ENCODE peak calls at places on chromosomes 5 and 9, in four cellular contexts. One of them, this sample, is unnamed.

GRCh38 chr5:168409601-168410458 is 76.4 kb upstream of the RARS1 start:
- DNase-seq in activated CD8-positive, alpha-beta memory T cell treated with anti-CD3 and anti-CD28 coated beads for 24 hours: peak
- DNase-seq in activated naive CD8-positive, alpha-beta T cell treated with anti-CD3 and anti-CD28 coated beads, Interleukin-2, amount 10 ng/mL, durations not matched to agents 7 days and 5 days: no peak
- DNase-seq in HT-29: peak
- DNase-seq in this sample: no peak

GRCh38 chr5:132608107-132608506 is 49.9 kb upstream of the IL13 start:
- DNase-seq in activated CD8-positive, alpha-beta memory T cell treated with anti-CD3 and anti-CD28 coated beads for 24 hours: no peak
- DNase-seq in activated naive CD8-positive, alpha-beta T cell treated with anti-CD3 and anti-CD28 coated beads, Interleukin-2, amount 10 ng/mL, durations not matched to agents 7 days and 5 days: no peak
- DNase-seq in HT-29: no peak
- DNase-seq in this sample: no peak

GRCh38 chr9:121278535-121279169 is 10.7 kb downstream of the GSN start:
- DNase-seq in activated CD8-positive, alpha-beta memory T cell treated with anti-CD3 and anti-CD28 coated beads for 24 hours: peak
- DNase-seq in activated naive CD8-positive, alpha-beta T cell treated with anti-CD3 and anti-CD28 coated beads, Interleukin-2, amount 10 ng/mL, durations not matched to agents 7 days and 5 days: no peak
- DNase-seq in HT-29: peak
- DNase-seq in this sample: no peak

GRCh38 chr5:102716017-102716416 is 39.1 kb upstream of the PAM start:
- DNase-seq in activated CD8-positive, alpha-beta memory T cell treated with anti-CD3 and anti-CD28 coated beads for 24 hours: no peak
- DNase-seq in activated naive CD8-positive, alpha-beta T cell treated with anti-CD3 and anti-CD28 coated beads, Interleukin-2, amount 10 ng/mL, durations not matched to agents 7 days and 5 days: no peak
- DNase-seq in HT-29: no peak
- DNase-seq in this sample: no peak

GRCh38 chr9:68416891-68417570 is 60.6 kb downstream of the PGM5 start:
- DNase-seq in activated CD8-positive, alpha-beta memory T cell treated with anti-CD3 and anti-CD28 coated beads for 24 hours: no peak
- DNase-seq in activated naive CD8-positive, alpha-beta T cell treated with anti-CD3 and anti-CD28 coated beads, Interleukin-2, amount 10 ng/mL, durations not matched to agents 7 days and 5 days: no peak
- DNase-seq in HT-29: peak
- DNase-seq in this sample: no peak

GRCh38 chr5:179326176-179326997 is 18.9 kb downstream of the ADAMTS2 start:
- DNase-seq in activated CD8-positive, alpha-beta memory T cell treated with anti-CD3 and anti-CD28 coated beads for 24 hours: no peak
- DNase-seq in activated naive CD8-positive, alpha-beta T cell treated with anti-CD3 and anti-CD28 coated beads, Interleukin-2, amount 10 ng/mL, durations not matched to agents 7 days and 5 days: no peak
- DNase-seq in HT-29: no peak
- DNase-seq in this sample: no peak

GRCh38 chr5:169190860-169191259 is 110.1 kb downstream of the SLIT3 start:
- DNase-seq in activated CD8-positive, alpha-beta memory T cell treated with anti-CD3 and anti-CD28 coated beads for 24 hours: no peak
- DNase-seq in activated naive CD8-positive, alpha-beta T cell treated with anti-CD3 and anti-CD28 coated beads, Interleukin-2, amount 10 ng/mL, durations not matched to agents 7 days and 5 days: no peak
- DNase-seq in HT-29: no peak
- DNase-seq in this sample: no peak

GRCh38 chr5:172797800-172798199 is 26.8 kb upstream of the DUSP1 start:
- DNase-seq in activated CD8-positive, alpha-beta memory T cell treated with anti-CD3 and anti-CD28 coated beads for 24 hours: no peak
- DNase-seq in activated naive CD8-positive, alpha-beta T cell treated with anti-CD3 and anti-CD28 coated beads, Interleukin-2, amount 10 ng/mL, durations not matched to agents 7 days and 5 days: no peak
- DNase-seq in HT-29: no peak
- DNase-seq in this sample: no peak

This sample was measured in T-helper 17 cell.